ENCODE peak calls at places on chromosomes 5 and 9, in six cellular contexts. One of them, this sample, is unnamed.

GRCh38 chr5:57718155-57718554 is 235.5 kb upstream of the ACTBL2 start:
- DNase-seq in breast epithelium: no peak
- DNase-seq in NCI-H1092: no peak
- DNase-seq in mucosa of gallbladder: no peak
- DNase-seq in astrocyte of the hippocampus: no peak
- DNase-seq in mesothelial cell of epicardium: no peak
- DNase-seq in this sample: no peak

GRCh38 chr9:88478236-88478635 is 56.7 kb upstream of the NXNL2 start:
- DNase-seq in mesothelial cell of epicardium: no peak
- DNase-seq in astrocyte of the hippocampus: peak
- DNase-seq in mucosa of gallbladder: no peak
- DNase-seq in breast epithelium: no peak
- DNase-seq in NCI-H1092: no peak
- DNase-seq in this sample: no peak

GRCh38 chr9:133824802-133825186 is 86.6 kb upstream of the SARDH start:
- DNase-seq in astrocyte of the hippocampus: no peak
- DNase-seq in mesothelial cell of epicardium: no peak
- DNase-seq in mucosa of gallbladder: no peak
- DNase-seq in breast epithelium: no peak
- DNase-seq in NCI-H1092: no peak
- DNase-seq in this sample: no peak

GRCh38 chr5:125409496-125410351 is 663.3 kb upstream of the ZNF608 start:
- DNase-seq in astrocyte of the hippocampus: peak
- DNase-seq in mucosa of gallbladder: no peak
- DNase-seq in breast epithelium: no peak
- DNase-seq in NCI-H1092: peak
- DNase-seq in mesothelial cell of epicardium: no peak
- DNase-seq in this sample: no peak

GRCh38 chr5:58133631-58134296 is 326.1 kb downstream of the PLK2 start:
- DNase-seq in mesothelial cell of epicardium: no peak
- DNase-seq in mucosa of gallbladder: no peak
- DNase-seq in astrocyte of the hippocampus: no peak
- DNase-seq in breast epithelium: no peak
- DNase-seq in NCI-H1092: no peak
- DNase-seq in this sample: no peak

GRCh38 chr5:1439388-1440097 is 5.7 kb downstream of the SLC6A3 start:
- DNase-seq in breast epithelium: no peak
- DNase-seq in mucosa of gallbladder: no peak
- DNase-seq in mesothelial cell of epicardium: no peak
- DNase-seq in astrocyte of the hippocampus: no peak
- DNase-seq in NCI-H1092: no peak
- DNase-seq in this sample: peak

GRCh38 chr5:91162534-91163381 is 220.4 kb downstream of the ARRDC3 start:
- DNase-seq in mucosa of gallbladder: peak
- DNase-seq in breast epithelium: peak
- DNase-seq in NCI-H1092: no peak
- DNase-seq in mesothelial cell of epicardium: no peak
- DNase-seq in astrocyte of the hippocampus: peak
- DNase-seq in this sample: peak

GRCh38 chr9:101514056-101514455 is 19.6 kb upstream of the RNF20 start:
- DNase-seq in astrocyte of the hippocampus: peak
- DNase-seq in mesothelial cell of epicardium: no peak
- DNase-seq in breast epithelium: no peak
- DNase-seq in NCI-H1092: no peak
- DNase-seq in mucosa of gallbladder: no peak
- DNase-seq in this sample: no peak

GRCh38 chr5:38816083-38817030 is 29.5 kb upstream of the OSMR start:
- DNase-seq in NCI-H1092: no peak
- DNase-seq in mucosa of gallbladder: no peak
- DNase-seq in mesothelial cell of epicardium: no peak
- DNase-seq in astrocyte of the hippocampus: peak
- DNase-seq in breast epithelium: peak
- DNase-seq in this sample: no peak

GRCh38 chr9:10678010-10678409 is 65.2 kb upstream of the PTPRD start:
- DNase-seq in mesothelial cell of epicardium: no peak
- DNase-seq in astrocyte of the hippocampus: no peak
- DNase-seq in NCI-H1092: no peak
- DNase-seq in mucosa of gallbladder: no peak
- DNase-seq in breast epithelium: no peak
- DNase-seq in this sample: no peak

GRCh38 chr5:82417776-82418607 is 139.8 kb upstream of the RPS23 start:
- DNase-seq in mesothelial cell of epicardium: no peak
- DNase-seq in breast epithelium: no peak
- DNase-seq in astrocyte of the hippocampus: peak
- DNase-seq in NCI-H1092: no peak
- DNase-seq in mucosa of gallbladder: no peak
- DNase-seq in this sample: no peak

GRCh38 chr9:123568691-123569342 is 212.8 kb downstream of the CRB2 start:
- DNase-seq in breast epithelium: no peak
- DNase-seq in astrocyte of the hippocampus: peak
- DNase-seq in mesothelial cell of epicardium: no peak
- DNase-seq in mucosa of gallbladder: no peak
- DNase-seq in NCI-H1092: peak
- DNase-seq in this sample: peak

GRCh38 chr5:120615967-120616645 is 152.0 kb downstream of the PRR16 start:
- DNase-seq in astrocyte of the hippocampus: peak
- DNase-seq in NCI-H1092: no peak
- DNase-seq in breast epithelium: no peak
- DNase-seq in mucosa of gallbladder: no peak
- DNase-seq in mesothelial cell of epicardium: no peak
- DNase-seq in this sample: no peak

GRCh38 chr5:126448720-126449119 is 25.5 kb downstream of the GRAMD2B start:
- DNase-seq in NCI-H1092: no peak
- DNase-seq in mesothelial cell of epicardium: no peak
- DNase-seq in astrocyte of the hippocampus: no peak
- DNase-seq in breast epithelium: no peak
- DNase-seq in mucosa of gallbladder: no peak
- DNase-seq in this sample: no peak

GRCh38 chr5:1168751-1169607 is 32.4 kb upstream of the SLC6A19 start:
- DNase-seq in mucosa of gallbladder: no peak
- DNase-seq in breast epithelium: no peak
- DNase-seq in astrocyte of the hippocampus: no peak
- DNase-seq in NCI-H1092: no peak
- DNase-seq in mesothelial cell of epicardium: no peak
- DNase-seq in this sample: no peak

GRCh38 chr9:4237748-4238511 is 61.9 kb downstream of the GLIS3 start:
- DNase-seq in astrocyte of the hippocampus: peak
- DNase-seq in mucosa of gallbladder: no peak
- DNase-seq in mesothelial cell of epicardium: no peak
- DNase-seq in breast epithelium: no peak
- DNase-seq in NCI-H1092: no peak
- DNase-seq in this sample: no peak

GRCh38 chr9:100428871-100429654 is 2.1 kb downstream of the MSANTD3 start:
- DNase-seq in NCI-H1092: no peak
- DNase-seq in astrocyte of the hippocampus: peak
- DNase-seq in mucosa of gallbladder: peak
- DNase-seq in mesothelial cell of epicardium: no peak
- DNase-seq in breast epithelium: no peak
- DNase-seq in this sample: peak

GRCh38 chr9:92717201-92718085 is 47.2 kb downstream of the BICD2 start:
- DNase-seq in breast epithelium: peak
- DNase-seq in mucosa of gallbladder: no peak
- DNase-seq in astrocyte of the hippocampus: no peak
- DNase-seq in NCI-H1092: no peak
- DNase-seq in mesothelial cell of epicardium: no peak
- DNase-seq in this sample: no peak

GRCh38 chr5:26568316-26568715 is 470.1 kb downstream of the CDH9 start:
- DNase-seq in mucosa of gallbladder: no peak
- DNase-seq in mesothelial cell of epicardium: no peak
- DNase-seq in breast epithelium: no peak
- DNase-seq in NCI-H1092: no peak
- DNase-seq in astrocyte of the hippocampus: no peak
- DNase-seq in this sample: no peak

GRCh38 chr5:14068136-14068535 is 75.0 kb upstream of the TRIO start:
- DNase-seq in NCI-H1092: no peak
- DNase-seq in breast epithelium: no peak
- DNase-seq in astrocyte of the hippocampus: no peak
- DNase-seq in mucosa of gallbladder: no peak
- DNase-seq in mesothelial cell of epicardium: no peak
- DNase-seq in this sample: no peak

GRCh38 chr5:1724822-1725602 is 74.6 kb downstream of the MRPL36 start:
- DNase-seq in mucosa of gallbladder: peak
- DNase-seq in astrocyte of the hippocampus: peak
- DNase-seq in NCI-H1092: no peak
- DNase-seq in breast epithelium: no peak
- DNase-seq in mesothelial cell of epicardium: no peak
- DNase-seq in this sample: peak

GRCh38 chr9:133979921-133980863 is 11.9 kb downstream of the VAV2 start:
- DNase-seq in NCI-H1092: no peak
- DNase-seq in mucosa of gallbladder: no peak
- DNase-seq in breast epithelium: no peak
- DNase-seq in astrocyte of the hippocampus: peak
- DNase-seq in mesothelial cell of epicardium: no peak
- DNase-seq in this sample: no peak

GRCh38 chr9:106420511-106420944 is 442.4 kb upstream of the ZNF462 start:
- DNase-seq in NCI-H1092: no peak
- DNase-seq in breast epithelium: peak
- DNase-seq in astrocyte of the hippocampus: peak
- DNase-seq in mesothelial cell of epicardium: no peak
- DNase-seq in mucosa of gallbladder: no peak
- DNase-seq in this sample: no peak

GRCh38 chr5:167936944-167937627 is 354.4 kb upstream of the WWC1 start:
- DNase-seq in astrocyte of the hippocampus: no peak
- DNase-seq in NCI-H1092: no peak
- DNase-seq in mucosa of gallbladder: no peak
- DNase-seq in mesothelial cell of epicardium: no peak
- DNase-seq in breast epithelium: no peak
- DNase-seq in this sample: no peak

GRCh38 chr5:33311893-33312292 is 128.9 kb upstream of the TARS1 start:
- DNase-seq in astrocyte of the hippocampus: peak
- DNase-seq in mucosa of gallbladder: no peak
- DNase-seq in NCI-H1092: no peak
- DNase-seq in breast epithelium: no peak
- DNase-seq in mesothelial cell of epicardium: no peak
- DNase-seq in this sample: no peak

GRCh38 chr5:84393969-84394368 is 9.3 kb upstream of the EDIL3 start:
- DNase-seq in breast epithelium: no peak
- DNase-seq in mesothelial cell of epicardium: no peak
- DNase-seq in NCI-H1092: no peak
- DNase-seq in mucosa of gallbladder: no peak
- DNase-seq in astrocyte of the hippocampus: peak
- DNase-seq in this sample: no peak

GRCh38 chr5:41095324-41096101 is 24.4 kb upstream of the MROH2B start:
- DNase-seq in astrocyte of the hippocampus: no peak
- DNase-seq in NCI-H1092: no peak
- DNase-seq in mesothelial cell of epicardium: no peak
- DNase-seq in mucosa of gallbladder: no peak
- DNase-seq in breast epithelium: no peak
- DNase-seq in this sample: no peak

GRCh38 chr9:84230355-84231136 is 110.0 kb downstream of the SLC28A3 start:
- DNase-seq in mucosa of gallbladder: no peak
- DNase-seq in astrocyte of the hippocampus: peak
- DNase-seq in NCI-H1092: no peak
- DNase-seq in mesothelial cell of epicardium: no peak
- DNase-seq in breast epithelium: peak
- DNase-seq in this sample: no peak

GRCh38 chr5:167478156-167478555 is 813.3 kb upstream of the WWC1 start:
- DNase-seq in astrocyte of the hippocampus: peak
- DNase-seq in mesothelial cell of epicardium: no peak
- DNase-seq in mucosa of gallbladder: no peak
- DNase-seq in NCI-H1092: no peak
- DNase-seq in breast epithelium: no peak
- DNase-seq in this sample: no peak

GRCh38 chr9:121671612-121672155 is 20.2 kb downstream of the DAB2IP start:
- DNase-seq in astrocyte of the hippocampus: no peak
- DNase-seq in breast epithelium: no peak
- DNase-seq in mesothelial cell of epicardium: no peak
- DNase-seq in NCI-H1092: no peak
- DNase-seq in mucosa of gallbladder: no peak
- DNase-seq in this sample: no peak

GRCh38 chr9:105694848-105695581 is 674 bp downstream of the TMEM38B start:
- DNase-seq in mesothelial cell of epicardium: peak
- DNase-seq in astrocyte of the hippocampus: peak
- DNase-seq in mucosa of gallbladder: peak
- DNase-seq in breast epithelium: peak
- DNase-seq in NCI-H1092: peak
- DNase-seq in this sample: peak

This sample was measured in lower leg skin.